ENCODE peak calls at places on chromosomes 13 and 19, in seven cellular contexts. One of them, this sample, is unnamed.

GRCh38 chr13:34467450-34468083 is 474.5 kb upstream of the NBEA start:
- DNase-seq in left colon: no peak
- DNase-seq in AG08396: no peak
- DNase-seq in NCI-H2227 treated with DMSO at 0.1 percent for 48 hours: no peak
- DNase-seq in foreskin melanocyte: no peak
- DNase-seq in brain microvascular endothelial cell: no peak
- DNase-seq in RPMI8226: no peak
- DNase-seq in this sample: no peak

GRCh38 chr19:17579523-17580244 is 24.2 kb downstream of the COLGALT1 start:
- DNase-seq in AG08396: peak
- DNase-seq in NCI-H2227 treated with DMSO at 0.1 percent for 48 hours: no peak
- DNase-seq in left colon: peak
- DNase-seq in foreskin melanocyte: peak
- DNase-seq in RPMI8226: peak
- DNase-seq in brain microvascular endothelial cell: peak
- DNase-seq in this sample: peak

GRCh38 chr13:31859546-31859945 is 120.2 kb downstream of the RXFP2 start:
- DNase-seq in foreskin melanocyte: no peak
- DNase-seq in AG08396: no peak
- DNase-seq in left colon: no peak
- DNase-seq in RPMI8226: peak
- DNase-seq in NCI-H2227 treated with DMSO at 0.1 percent for 48 hours: peak
- DNase-seq in brain microvascular endothelial cell: no peak
- DNase-seq in this sample: no peak

GRCh38 chr19:39297931-39298634 is 1.9 kb downstream of the IFNL1 start:
- DNase-seq in left colon: no peak
- DNase-seq in NCI-H2227 treated with DMSO at 0.1 percent for 48 hours: no peak
- DNase-seq in foreskin melanocyte: no peak
- DNase-seq in brain microvascular endothelial cell: no peak
- DNase-seq in AG08396: no peak
- DNase-seq in RPMI8226: no peak
- DNase-seq in this sample: no peak

GRCh38 chr19:17078920-17079709 is 3.5 kb downstream of the MYO9B start:
- DNase-seq in left colon: no peak
- DNase-seq in AG08396: no peak
- DNase-seq in NCI-H2227 treated with DMSO at 0.1 percent for 48 hours: no peak
- DNase-seq in RPMI8226: no peak
- DNase-seq in foreskin melanocyte: no peak
- DNase-seq in brain microvascular endothelial cell: no peak
- DNase-seq in this sample: no peak

GRCh38 chr13:75135325-75135825 is 346.6 kb downstream of the TBC1D4 start:
- DNase-seq in foreskin melanocyte: peak
- DNase-seq in AG08396: peak
- DNase-seq in NCI-H2227 treated with DMSO at 0.1 percent for 48 hours: no peak
- DNase-seq in brain microvascular endothelial cell: peak
- DNase-seq in RPMI8226: no peak
- DNase-seq in left colon: no peak
- DNase-seq in this sample: peak

GRCh38 chr19:3788991-3789778 is 3.0 kb upstream of the MATK start:
- DNase-seq in foreskin melanocyte: no peak
- DNase-seq in left colon: no peak
- DNase-seq in NCI-H2227 treated with DMSO at 0.1 percent for 48 hours: no peak
- DNase-seq in RPMI8226: no peak
- DNase-seq in brain microvascular endothelial cell: no peak
- DNase-seq in AG08396: no peak
- DNase-seq in this sample: no peak

GRCh38 chr13:102682727-102683126 is 12.1 kb downstream of the METTL21C start:
- DNase-seq in RPMI8226: no peak
- DNase-seq in brain microvascular endothelial cell: no peak
- DNase-seq in AG08396: no peak
- DNase-seq in NCI-H2227 treated with DMSO at 0.1 percent for 48 hours: no peak
- DNase-seq in left colon: no peak
- DNase-seq in foreskin melanocyte: no peak
- DNase-seq in this sample: no peak

GRCh38 chr13:66657165-66657895 is 572.8 kb downstream of the PCDH9 start:
- DNase-seq in RPMI8226: no peak
- DNase-seq in brain microvascular endothelial cell: peak
- DNase-seq in NCI-H2227 treated with DMSO at 0.1 percent for 48 hours: peak
- DNase-seq in left colon: no peak
- DNase-seq in AG08396: peak
- DNase-seq in foreskin melanocyte: no peak
- DNase-seq in this sample: peak

GRCh38 chr19:2199215-2199614 is 35.5 kb downstream of the DOT1L start:
- DNase-seq in left colon: no peak
- DNase-seq in AG08396: no peak
- DNase-seq in NCI-H2227 treated with DMSO at 0.1 percent for 48 hours: no peak
- DNase-seq in brain microvascular endothelial cell: no peak
- DNase-seq in foreskin melanocyte: no peak
- DNase-seq in RPMI8226: no peak
- DNase-seq in this sample: no peak

GRCh38 chr19:7007859-7008258 is 13.4 kb downstream of the MBD3L2B start:
- DNase-seq in RPMI8226: peak
- DNase-seq in AG08396: no peak
- DNase-seq in foreskin melanocyte: no peak
- DNase-seq in brain microvascular endothelial cell: no peak
- DNase-seq in left colon: no peak
- DNase-seq in NCI-H2227 treated with DMSO at 0.1 percent for 48 hours: no peak
- DNase-seq in this sample: no peak

GRCh38 chr19:49558591-49558990 is 21.8 kb downstream of the NOSIP start:
- DNase-seq in AG08396: no peak
- DNase-seq in left colon: no peak
- DNase-seq in RPMI8226: no peak
- DNase-seq in foreskin melanocyte: no peak
- DNase-seq in brain microvascular endothelial cell: no peak
- DNase-seq in NCI-H2227 treated with DMSO at 0.1 percent for 48 hours: no peak
- DNase-seq in this sample: no peak

GRCh38 chr13:46392967-46393366 is 5.9 kb upstream of the RUBCNL start:
- DNase-seq in NCI-H2227 treated with DMSO at 0.1 percent for 48 hours: no peak
- DNase-seq in RPMI8226: no peak
- DNase-seq in brain microvascular endothelial cell: no peak
- DNase-seq in left colon: no peak
- DNase-seq in AG08396: no peak
- DNase-seq in foreskin melanocyte: no peak
- DNase-seq in this sample: no peak

GRCh38 chr19:6677924-6678689 is 8.1 kb upstream of the TNFSF14 start:
- DNase-seq in RPMI8226: no peak
- DNase-seq in AG08396: peak
- DNase-seq in NCI-H2227 treated with DMSO at 0.1 percent for 48 hours: no peak
- DNase-seq in left colon: no peak
- DNase-seq in foreskin melanocyte: no peak
- DNase-seq in brain microvascular endothelial cell: no peak
- DNase-seq in this sample: no peak

This sample was measured in SJSA1.